ENCODE peak calls at places on chromosomes 6 and 20, in nine cellular contexts. O is neural progenitor cell; D is GM23338; E is Peyer's patch; R is hepatocyte; T is heart right ventricle; W is ascending aorta; A is CD4-positive, alpha-beta T cell; B is breast epithelium. G is an unnamed sample.

GRCh38 chr6:21115111-21115510 is 478.4 kb upstream of the SOX4 start:
- DNase-seq in O (peak; percentile 39), D (no peak), E (no peak), R (no peak), T (peak; percentile 9), W (no peak), A (no peak), B (no peak), G (no peak)

GRCh38 chr20:54063998-54064676 is 6.3 kb downstream of the BCAS1 start:
- DNase-seq in O (no peak), D (no peak), E (no peak), R (no peak), T (no peak), W (no peak), A (no peak), B (no peak), G (no peak)

GRCh38 chr6:105619971-105620741 is 217.3 kb upstream of the PREP start:
- DNase-seq in O (no peak), D (no peak), E (no peak), R (no peak), T (no peak), W (no peak), A (no peak), B (no peak), G (no peak)

GRCh38 chr6:133673056-133673455 is 215.9 kb upstream of the TCF21 start:
- DNase-seq in O (no peak), D (no peak), E (no peak), R (no peak), T (no peak), W (no peak), A (no peak), B (no peak), G (no peak)

GRCh38 chr6:98970469-98970868 is 22.7 kb upstream of the FBXL4 start:
- DNase-seq in O (no peak), D (no peak), E (no peak), R (no peak), T (no peak), W (no peak), A (no peak), B (no peak), G (no peak)

GRCh38 chr20:35541118-35541782 is 628 bp upstream of the ERGIC3 start:
- DNase-seq in O (peak; percentile 50), D (peak; percentile 68), E (no peak), R (no peak), T (no peak), W (no peak), A (no peak), B (no peak), G (no peak)

GRCh38 chr6:44500074-44500473 is 112.6 kb downstream of the CDC5L start:
- DNase-seq in O (no peak), D (no peak), E (no peak), R (no peak), T (no peak), W (no peak), A (no peak), B (no peak), G (no peak)

GRCh38 chr6:70633870-70634269 is 33.8 kb upstream of the SMAP1 start:
- DNase-seq in O (no peak), D (no peak), E (no peak), R (no peak), T (no peak), W (no peak), A (no peak), B (no peak), G (no peak)

GRCh38 chr6:16130437-16130891 is 1.6 kb downstream of the MYLIP start:
- DNase-seq in O (peak; percentile 10), D (no peak), E (no peak), R (peak; percentile 28), T (no peak), W (no peak), A (no peak), B (no peak), G (no peak)

GRCh38 chr6:47360388-47360787 is 50.7 kb upstream of the TNFRSF21 start:
- DNase-seq in O (no peak), D (no peak), E (no peak), R (no peak), T (no peak), W (no peak), A (no peak), B (no peak), G (no peak)

GRCh38 chr6:124490123-124490522 is 472.1 kb upstream of the RNF217 start:
- DNase-seq in O (no peak), D (no peak), E (no peak), R (no peak), T (no peak), W (no peak), A (no peak), B (no peak), G (no peak)

GRCh38 chr6:116596815-116597214 is 19.5 kb upstream of the RSPH4A start:
- DNase-seq in O (peak; percentile 61), D (peak; percentile 59), E (no peak), R (peak; percentile 37), T (no peak), W (no peak), A (no peak), B (no peak), G (no peak)

GRCh38 chr6:31115941-31116560 is 1.5 kb downstream of the PSORS1C1 start:
- DNase-seq in O (no peak), D (no peak), E (peak; percentile 28), R (no peak), T (no peak), W (no peak), A (no peak), B (no peak), G (peak; percentile 54)

GRCh38 chr6:44660561-44661220 is 273.2 kb downstream of the CDC5L start:
- DNase-seq in O (no peak), D (no peak), E (no peak), R (no peak), T (no peak), W (no peak), A (no peak), B (no peak), G (no peak)

GRCh38 chr20:46959081-46959692 is 64.5 kb downstream of the EYA2 start:
- DNase-seq in O (no peak), D (no peak), E (no peak), R (no peak), T (no peak), W (no peak), A (no peak), B (no peak), G (no peak)

GRCh38 chr20:9075264-9076095 is 6.6 kb downstream of the PLCB4 start:
- DNase-seq in O (no peak), D (peak; percentile 52), E (no peak), R (no peak), T (no peak), W (no peak), A (no peak), B (no peak), G (no peak)

GRCh38 chr20:13995086-13995665 is at the start of gene MACROD2:
- DNase-seq in O (peak; percentile 98), D (peak; percentile 98), E (peak; percentile 98), R (peak; percentile 99), T (peak; percentile 76), W (peak; percentile 92), A (no peak), B (peak; percentile 90), G (peak; percentile 97)

GRCh38 chr6:148611213-148611612 is 135.6 kb upstream of the UST start:
- DNase-seq in O (no peak), D (no peak), E (no peak), R (peak; percentile 13), T (peak; percentile 78), W (peak; percentile 94), A (no peak), B (peak; percentile 73), G (no peak)

GRCh38 chr20:10255846-10256245 is 37.2 kb downstream of the SNAP25 start:
- DNase-seq in O (no peak), D (no peak), E (no peak), R (no peak), T (no peak), W (no peak), A (no peak), B (no peak), G (no peak)

GRCh38 chr6:9796827-9797226 is 618.0 kb downstream of the TFAP2A start:
- DNase-seq in O (no peak), D (no peak), E (no peak), R (no peak), T (no peak), W (no peak), A (no peak), B (no peak), G (no peak)
- TF ChIP-seq CTCF in O (no peak), D (no peak), E (no peak), R (no peak), T (no peak), W (no peak), A (no peak), B (no peak), G (no peak)

DNA sequence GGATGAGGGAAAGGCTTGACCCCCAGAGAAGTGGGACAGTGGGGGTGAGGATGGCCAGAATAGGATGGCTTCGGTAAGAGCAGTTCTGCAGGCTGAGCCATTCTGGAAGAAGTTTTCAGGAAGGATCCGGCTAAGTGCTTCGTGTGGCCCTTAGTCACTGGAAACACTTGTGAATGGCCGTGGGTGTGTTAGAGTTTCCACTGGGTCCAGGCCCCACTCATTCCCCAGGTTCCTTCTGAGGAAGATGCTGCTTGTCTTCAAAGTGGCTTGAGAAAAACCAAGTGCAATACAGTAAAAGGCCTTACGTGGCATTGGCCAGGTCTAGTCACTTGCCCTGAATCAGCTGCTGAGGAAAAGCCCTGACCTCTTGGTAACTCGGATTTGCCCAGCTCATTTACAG is 27.9 kb downstream of the MANBAL start:
- DNase-seq in O (no peak), D (no peak), E (no peak), R (no peak), T (no peak), W (no peak), A (no peak), B (no peak), G (no peak)
- H3K27ac ChIP-seq in O (peak overlapping the region; percentile 84), D (peak overlapping the region; percentile 85), E (no peak overlapping the region), R (peak overlapping the region; percentile 39), T (no peak overlapping the region), W (peak overlapping the region; percentile 96), A (no peak overlapping the region), B (no peak overlapping the region), G (no peak overlapping the region)

GRCh38 chr6:145212807-145213206 is 522.5 kb downstream of the EPM2A start:
- DNase-seq in O (no peak), D (no peak), E (no peak), R (no peak), T (no peak), W (no peak), A (no peak), B (no peak), G (no peak)

GRCh38 chr6:145209312-145209711 is 526.0 kb downstream of the EPM2A start:
- DNase-seq in O (no peak), D (no peak), E (no peak), R (no peak), T (no peak), W (no peak), A (no peak), B (no peak), G (no peak)

GRCh38 chr6:145213614-145214013 is 521.7 kb downstream of the EPM2A start:
- DNase-seq in O (no peak), D (no peak), E (no peak), R (no peak), T (no peak), W (no peak), A (no peak), B (no peak), G (no peak)

GRCh38 chr6:145214570-145214969 is 520.8 kb downstream of the EPM2A start:
- DNase-seq in O (peak; percentile 45), D (peak; percentile 57), E (no peak), R (peak; percentile 52), T (no peak), W (no peak), A (no peak), B (no peak), G (no peak)
- TF ChIP-seq CTCF in O (peak; percentile 83), D (peak; percentile 74), E (peak; percentile 44), R (peak; percentile 76), T (peak; percentile 28), W (peak; percentile 29), A (peak; percentile 49), B (no peak), G (peak; percentile 52)

GRCh38 chr20:1479831-1480595 is 11.2 kb downstream of the SIRPB2 start:
- DNase-seq in O (no peak), D (no peak), E (no peak), R (no peak), T (no peak), W (no peak), A (no peak), B (no peak), G (no peak)
- H3K27ac ChIP-seq in O (no peak overlapping the region), D (no peak overlapping the region), E (no peak overlapping the region), R (no peak overlapping the region), T (no peak overlapping the region), W (no peak overlapping the region), A (no peak overlapping the region), B (no peak overlapping the region), G (no peak overlapping the region)